ENCODE peak calls at places on chromosomes 4 and X, in four cellular contexts. P, Y, T and K are unnamed samples.

GRCh38 chrX:9730752-9731151 is 34.9 kb downstream of the GPR143 start:
- DNase-seq in P (no peak), Y (no peak), T (no peak), K (peak; percentile 11)

GRCh38 chrX:84156831-84157230 is 31.2 kb downstream of the RPS6KA6 start:
- DNase-seq in P (no peak), Y (no peak), T (no peak), K (no peak)

GRCh38 chrX:41846714-41847113 is 76.6 kb downstream of the CASK start:
- DNase-seq in P (no peak), Y (no peak), T (no peak), K (no peak)

GRCh38 chrX:15495801-15496200 is 2.7 kb upstream of the PIR start:
- DNase-seq in P (no peak), Y (no peak), T (no peak), K (no peak)

GRCh38 chrX:51144828-51145442 is 187.7 kb upstream of the NUDT10 start:
- DNase-seq in P (no peak), Y (peak; percentile 37), T (peak; percentile 37), K (peak; percentile 14)

GRCh38 chrX:20410540-20410939 is 143.8 kb upstream of the RPS6KA3 start:
- DNase-seq in P (no peak), Y (no peak), T (no peak), K (no peak)

GRCh38 chrX:25083661-25084060 is 67.9 kb upstream of the ARX start:
- DNase-seq in P (no peak), Y (no peak), T (no peak), K (no peak)

GRCh38 chr4:10192331-10192730 is 75.7 kb upstream of the WDR1 start:
- DNase-seq in P (no peak), Y (peak; percentile 14), T (no peak), K (no peak)

GRCh38 chr4:160403066-160403465 is 1300.2 kb downstream of the RAPGEF2 start:
- DNase-seq in P (no peak), Y (no peak), T (no peak), K (no peak)

GRCh38 chr4:166202991-166203390 is 330.0 kb downstream of the TLL1 start:
- DNase-seq in P (no peak), Y (no peak), T (no peak), K (no peak)

GRCh38 chr4:85870298-85871083 is 395.5 kb downstream of the ARHGAP24 start:
- DNase-seq in P (no peak), Y (no peak), T (no peak), K (no peak)

GRCh38 chr4:115360441-115360840 is 247.0 kb upstream of the NDST4 start:
- DNase-seq in P (no peak), Y (no peak), T (no peak), K (no peak)

GRCh38 chrX:112190646-112191045 is 108.1 kb upstream of the TRPC5 start:
- DNase-seq in P (no peak), Y (no peak), T (no peak), K (no peak)

GRCh38 chr4:7361256-7361655 is 73.5 kb downstream of the PSAPL1 start:
- DNase-seq in P (no peak), Y (no peak), T (no peak), K (no peak)

GRCh38 chrX:149274516-149275105 is 230.5 kb downstream of the IDS start:
- DNase-seq in P (no peak), Y (no peak), T (no peak), K (no peak)

GRCh38 chr4:56701156-56701471 is 20.0 kb upstream of the HOPX start:
- DNase-seq in P (no peak), Y (no peak), T (no peak), K (no peak)

GRCh38 chrX:68932611-68933010 is 103.8 kb downstream of the EFNB1 start:
- DNase-seq in P (no peak), Y (no peak), T (peak; percentile 39), K (no peak)

GRCh38 chr4:143203577-143203976 is 18.9 kb downstream of the USP38 start:
- DNase-seq in P (no peak), Y (no peak), T (no peak), K (no peak)

GRCh38 chr4:143202824-143203223 is 18.1 kb downstream of the USP38 start:
- DNase-seq in P (no peak), Y (no peak), T (peak; percentile 44), K (no peak)

GRCh38 chr4:143207555-143207954 is 22.8 kb downstream of the USP38 start:
- DNase-seq in P (no peak), Y (no peak), T (peak; percentile 52), K (no peak)
- TF ChIP-seq CTCF in P (peak; percentile 52), Y (no peak), T (peak; percentile 32), K (no peak)

DNA sequence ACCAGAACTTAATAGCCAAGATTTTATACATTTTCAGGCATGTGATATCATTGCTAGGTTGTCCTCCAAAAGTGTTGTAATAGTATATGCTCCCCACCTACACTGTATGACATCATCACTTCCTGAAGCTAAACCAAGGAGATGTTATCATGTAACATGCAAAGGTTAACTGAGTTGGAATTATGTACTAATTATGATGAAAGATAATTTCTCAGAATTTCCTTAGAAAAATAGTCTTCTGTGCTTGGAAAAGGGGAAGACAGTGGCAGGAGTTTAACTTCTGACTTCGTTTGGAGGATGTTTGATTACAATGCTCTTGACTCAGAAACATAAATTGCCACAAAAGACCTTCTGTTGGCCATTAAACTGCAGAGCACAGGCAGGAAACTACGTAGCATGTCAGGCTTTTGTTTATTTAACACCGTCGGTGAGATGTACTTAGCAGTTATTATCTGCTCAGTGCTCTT is 83.6 kb upstream of the GUCY1A1 start:
- DNase-seq in P (peak; percentile 44), Y (no peak), T (peak; percentile 89), K (no peak)
- TF ChIP-seq CTCF in P (no peak), Y (no peak), T (no peak), K (no peak)

DNA sequence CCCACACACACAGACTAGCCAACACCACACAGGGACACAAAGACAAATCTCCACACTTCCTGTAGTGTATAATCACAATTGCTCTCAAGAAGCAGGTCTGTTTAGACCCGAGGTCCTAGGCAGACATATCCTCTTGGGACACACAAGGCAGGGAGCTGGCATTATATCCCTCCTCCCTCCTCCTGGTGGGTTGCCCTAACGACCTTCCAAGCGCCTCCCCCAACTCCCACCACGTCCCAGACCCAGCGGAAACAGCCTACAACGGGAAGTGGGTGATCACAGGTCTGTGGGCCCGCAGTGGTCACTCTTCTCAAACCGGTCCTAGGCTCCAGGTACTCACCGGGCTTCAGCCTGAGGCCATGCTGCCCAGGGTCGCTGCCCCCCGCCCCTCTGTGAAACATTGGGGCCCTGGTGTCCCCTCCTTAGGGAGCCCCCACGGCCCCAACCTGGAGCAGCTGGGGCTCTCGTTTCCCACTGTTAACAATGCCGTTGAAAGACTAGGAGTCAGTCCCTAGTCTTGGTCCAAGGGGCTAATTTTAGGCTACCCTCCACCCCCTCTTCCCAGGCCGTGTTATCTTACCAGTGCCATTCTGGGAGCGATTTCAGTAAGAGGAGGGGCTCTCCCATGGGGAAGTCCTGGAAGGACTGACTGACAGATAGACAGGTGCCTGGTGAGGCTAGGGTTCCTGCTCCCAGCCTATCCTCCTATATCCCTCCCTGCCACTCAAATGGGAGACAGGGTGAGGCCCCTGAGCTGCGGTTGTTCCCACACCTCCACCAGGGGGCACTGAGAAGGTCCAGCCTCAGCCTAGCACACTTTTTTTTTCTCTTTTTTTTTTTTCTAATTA is at the start of gene ASB12:
- DNase-seq in P (no peak), Y (no peak), T (no peak), K (no peak)
- TF ChIP-seq CTCF in P (no peak), Y (no peak), T (no peak), K (no peak)

GRCh38 chr4:4694296-4694772 is 152.5 kb upstream of the STX18 start:
- DNase-seq in P (no peak), Y (no peak), T (no peak), K (no peak)
- TF ChIP-seq CTCF in P (peak; percentile 49), Y (no peak), T (peak; percentile 24), K (no peak)

DNA sequence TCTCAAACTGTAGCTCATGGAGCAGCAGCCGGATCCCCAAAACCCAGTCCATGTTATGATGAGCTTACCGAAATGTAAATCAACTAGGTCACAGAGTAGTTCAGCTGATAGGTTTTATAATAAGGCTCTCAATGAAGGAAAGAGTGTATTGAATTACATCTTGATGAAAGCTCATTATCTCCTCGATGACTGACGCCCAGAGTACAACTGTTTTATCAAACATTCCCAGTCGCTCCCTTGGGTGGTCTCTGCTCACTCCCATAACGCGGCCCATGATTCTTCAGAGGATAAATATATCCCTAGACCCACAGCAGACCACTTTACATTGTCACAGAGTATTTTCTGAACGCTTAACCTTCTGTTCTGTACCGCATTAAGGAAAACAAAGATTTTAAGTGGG is 452.3 kb upstream of the GALNT7 start:
- DNase-seq in P (no peak), Y (no peak), T (no peak), K (no peak)
- TF ChIP-seq CTCF in P (no peak), Y (no peak), T (no peak), K (no peak)

DNA sequence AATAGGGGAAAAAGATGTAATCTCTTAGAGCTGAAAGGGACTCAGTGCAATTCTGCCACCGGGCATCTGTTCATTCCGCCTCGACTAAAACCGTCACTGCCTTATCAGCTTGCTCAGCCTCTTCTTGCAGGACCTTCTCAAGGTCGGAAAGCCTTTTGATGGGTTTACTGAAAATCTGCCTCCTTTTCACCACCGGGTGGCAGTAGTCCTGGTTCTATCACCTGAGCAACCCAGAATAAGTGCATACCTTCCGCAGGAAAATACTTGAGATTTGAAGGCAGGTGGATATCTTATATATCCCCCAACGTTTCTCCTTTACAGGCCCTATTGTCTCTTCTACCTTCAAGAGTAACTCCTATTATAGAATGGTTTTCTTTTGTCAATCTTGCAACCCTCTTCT is 103.4 kb upstream of the PAK3 start:
- DNase-seq in P (no peak), Y (no peak), T (peak; percentile 23), K (peak; percentile 19)
- TF ChIP-seq CTCF in P (peak; percentile 46), Y (peak; percentile 11), T (peak; percentile 38), K (no peak)

DNA sequence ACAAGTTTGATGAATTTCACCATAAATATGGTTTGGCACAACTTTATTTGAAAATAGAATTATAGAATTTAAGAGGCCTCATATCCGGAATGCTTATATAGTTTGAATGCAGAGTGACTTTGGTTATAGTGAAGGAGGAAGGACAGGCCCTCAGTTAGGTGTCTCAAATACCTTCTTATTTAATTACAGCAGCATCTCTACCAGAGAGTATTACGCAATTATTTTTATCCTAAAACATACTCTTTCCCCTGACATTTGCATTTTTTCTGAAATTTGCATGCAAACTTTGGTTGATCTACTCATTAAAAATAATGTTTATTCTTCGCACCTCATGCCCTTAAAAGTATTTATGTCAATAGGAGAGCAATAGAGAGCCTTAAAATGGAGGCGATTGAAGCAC is 305.4 kb downstream of the PACRGL start:
- DNase-seq in P (no peak), Y (no peak), T (no peak), K (no peak)
- TF ChIP-seq CTCF in P (no peak), Y (no peak), T (no peak), K (no peak)

GRCh38 chr4:142405021-142405991 is 440.8 kb downstream of the INPP4B start:
- DNase-seq in P (no peak), Y (peak; percentile 38), T (peak; percentile 79), K (peak; percentile 8)

GRCh38 chr4:142408003-142408441 is 438.1 kb downstream of the INPP4B start:
- DNase-seq in P (no peak), Y (no peak), T (peak; percentile 65), K (no peak)

GRCh38 chr4:142406051-142406549 is 440.0 kb downstream of the INPP4B start:
- DNase-seq in P (no peak), Y (no peak), T (peak; percentile 55), K (no peak)

GRCh38 chr4:142407569-142407968 is 438.5 kb downstream of the INPP4B start:
- DNase-seq in P (no peak), Y (no peak), T (no peak), K (no peak)

GRCh38 chr4:142406917-142407501 is 439.1 kb downstream of the INPP4B start:
- DNase-seq in P (no peak), Y (no peak), T (no peak), K (no peak)
- TF ChIP-seq CTCF in P (no peak), Y (no peak), T (no peak), K (no peak)